ENCODE peak calls at places on chromosome 16, in five cellular contexts. G, Z, V, C and H are unnamed samples.

GRCh38 chr16:361872-362701 is 8.3 kb downstream of the MRPL28 start:
- DNase-seq in V (peak), Z (peak), C (peak), G (no peak), H (peak)

GRCh38 chr16:14198012-14198411 is 126.9 kb downstream of the MRTFB start:
- DNase-seq in C (no peak), Z (no peak), V (no peak), G (no peak), H (no peak)

GRCh38 chr16:65285128-65286120 is 163.6 kb upstream of the CDH11 start:
- DNase-seq in Z (peak), C (no peak), V (no peak), G (no peak), H (no peak)

GRCh38 chr16:12186774-12187335 is 210.3 kb downstream of the SNX29 start:
- DNase-seq in Z (peak), V (no peak), C (no peak), G (no peak), H (no peak)

GRCh38 chr16:25747160-25747758 is 55.5 kb downstream of the HS3ST4 start:
- DNase-seq in G (no peak), V (no peak), C (no peak), Z (no peak), H (peak)

GRCh38 chr16:55120408-55120807 is 189.7 kb downstream of the IRX5 start:
- DNase-seq in C (no peak), Z (peak), G (no peak), V (no peak), H (no peak)

GRCh38 chr16:8585942-8586341 is 4.4 kb downstream of the TMEM114 start:
- DNase-seq in G (no peak), C (no peak), V (no peak), Z (no peak), H (no peak)

GRCh38 chr16:75188832-75189477 is 18.0 kb downstream of the CTRB2 start:
- DNase-seq in Z (no peak), G (no peak), V (no peak), C (no peak), H (no peak)

GRCh38 chr16:56884026-56884582 is 19.1 kb downstream of the SLC12A3 start:
- DNase-seq in V (no peak), G (no peak), C (no peak), Z (no peak), H (no peak)

GRCh38 chr16:57818377-57819055 is 16.2 kb upstream of the KIFC3 start:
- DNase-seq in Z (no peak), C (peak), V (peak), G (no peak), H (no peak)

GRCh38 chr16:85284138-85284897 is 172.0 kb upstream of the CIBAR2 start:
- DNase-seq in V (no peak), Z (no peak), C (no peak), G (no peak), H (no peak)

GRCh38 chr16:19295393-19295792 is 9.9 kb downstream of the CLEC19A start:
- DNase-seq in Z (no peak), C (no peak), G (no peak), V (no peak), H (no peak)

GRCh38 chr16:85302018-85302847 is 190.0 kb upstream of the CIBAR2 start:
- DNase-seq in V (no peak), G (no peak), Z (no peak), C (peak), H (peak)

GRCh38 chr16:54080524-54081008 is 206.0 kb downstream of the IRX3 start:
- DNase-seq in G (no peak), C (no peak), Z (no peak), V (peak), H (no peak)

GRCh38 chr16:77450790-77451487 is 16.1 kb upstream of the ADAMTS18 start:
- DNase-seq in C (peak), G (no peak), Z (no peak), V (no peak), H (no peak)

GRCh38 chr16:79612207-79612606 is 11.7 kb upstream of the MAF start:
- DNase-seq in G (no peak), V (no peak), Z (no peak), C (no peak), H (no peak)

GRCh38 chr16:84356591-84357116 is 11.7 kb upstream of the ATP2C2 start:
- DNase-seq in V (peak), G (no peak), Z (no peak), C (no peak), H (no peak)

GRCh38 chr16:3998793-3999478 is 117.3 kb downstream of the ADCY9 start:
- DNase-seq in G (no peak), C (no peak), Z (peak), V (no peak), H (no peak)

GRCh38 chr16:50400967-50401348 is 32.2 kb upstream of the BRD7 start:
- DNase-seq in V (no peak), Z (no peak), G (no peak), C (no peak), H (no peak)

GRCh38 chr16:11431915-11432465 is 86.7 kb downstream of the RMI2 start:
- DNase-seq in Z (no peak), G (no peak), V (no peak), C (no peak), H (no peak)

GRCh38 chr16:12532871-12533610 is 270.6 kb downstream of the CPPED1 start:
- DNase-seq in G (no peak), V (no peak), Z (no peak), C (no peak), H (no peak)

GRCh38 chr16:525520-526180 is 1.9 kb upstream of the CAPN15 start:
- DNase-seq in G (no peak), V (no peak), C (peak), Z (no peak), H (peak)

GRCh38 chr16:11916524-11917285 is 949 bp upstream of the GSPT1 start:
- DNase-seq in Z (no peak), V (peak), C (peak), G (no peak), H (no peak)

GRCh38 chr16:87186440-87186839 is 130.8 kb downstream of the C16orf95 start:
- DNase-seq in Z (no peak), G (no peak), C (no peak), V (no peak), H (no peak)

GRCh38 chr16:22307838-22308237 is 10.6 kb downstream of the POLR3E start:
- DNase-seq in Z (no peak), G (no peak), V (no peak), C (no peak), H (no peak)

GRCh38 chr16:58488531-58488930 is 11.4 kb upstream of the NDRG4 start:
- DNase-seq in Z (peak), V (no peak), C (no peak), G (no peak), H (peak)

GRCh38 chr16:5442054-5442453 is 344.5 kb upstream of the EEF2KMT start:
- DNase-seq in C (no peak), V (no peak), G (no peak), Z (no peak), H (no peak)

GRCh38 chr16:70745536-70746025 is 55.4 kb downstream of the VAC14 start:
- DNase-seq in C (no peak), G (no peak), Z (no peak), V (no peak), H (no peak)

GRCh38 chr16:70746040-70746707 is 54.8 kb downstream of the VAC14 start:
- DNase-seq in C (peak), Z (peak), V (peak), G (no peak), H (peak)

GRCh38 chr16:70747703-70748631 is 53.0 kb downstream of the VAC14 start:
- DNase-seq in V (no peak), Z (no peak), C (no peak), G (no peak), H (peak)

GRCh38 chr16:70749006-70749678 is 51.8 kb downstream of the VAC14 start:
- DNase-seq in G (no peak), V (peak), Z (no peak), C (peak), H (no peak)

DNA sequence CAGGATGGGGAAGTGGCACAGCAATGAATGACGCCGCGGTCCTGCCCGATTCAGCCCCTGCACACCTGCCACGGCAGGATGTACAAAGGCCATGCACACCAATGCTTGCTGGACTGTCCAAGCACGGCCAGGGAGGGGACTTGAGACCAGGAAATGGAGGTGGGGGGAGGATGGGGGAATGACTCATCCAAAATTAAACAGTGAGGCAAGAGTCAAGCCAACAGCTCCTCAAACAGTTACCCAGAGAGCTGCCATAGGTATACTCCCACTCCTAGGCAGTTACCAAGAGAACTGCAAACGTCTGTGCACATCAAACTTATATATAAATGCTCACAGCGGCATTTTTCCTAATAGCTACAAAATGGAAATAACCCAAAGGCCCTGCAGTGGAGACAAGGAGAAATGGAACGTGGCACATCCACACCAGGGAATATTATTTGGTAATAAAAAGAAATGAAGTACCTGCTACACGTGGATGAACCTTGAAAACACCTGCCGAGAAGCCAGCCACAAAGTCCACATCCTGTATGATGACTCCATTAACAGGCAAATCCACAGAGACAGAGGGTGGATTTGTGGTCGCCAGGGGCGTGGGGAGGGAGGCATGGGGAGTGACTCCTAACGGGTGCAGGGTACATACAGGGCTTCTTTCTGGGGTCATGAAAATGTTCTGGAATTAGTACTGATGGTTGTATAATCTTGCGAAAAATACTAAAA is 54.1 kb downstream of the VAC14 start:
- DNase-seq in Z (peak), G (no peak), V (peak), C (peak), H (peak)
- TF ChIP-seq POLR2A in Z (no peak), G (no peak), V (no peak), C (no peak), H (no peak)

GRCh38 chr16:70378869-70379493 is 32.3 kb downstream of the DDX19A start:
- DNase-seq in V (no peak), Z (no peak), C (no peak), G (no peak), H (no peak)
- TF ChIP-seq POLR2A in V (no peak), Z (no peak), C (no peak), G (no peak), H (no peak)

GRCh38 chr16:2046125-2046888 is 1.3 kb downstream of the NTHL1 start:
- DNase-seq in Z (no peak), C (no peak), V (no peak), G (no peak), H (no peak)

GRCh38 chr16:2048116-2048543 is 345 bp downstream of the TSC2 start:
- DNase-seq in G (no peak), V (no peak), Z (no peak), C (no peak), H (peak)

GRCh38 chr16:2046889-2047329 is 725 bp downstream of the NTHL1 start:
- DNase-seq in C (no peak), G (no peak), V (no peak), Z (no peak), H (no peak)

GRCh38 chr16:2044541-2044940 is 3.1 kb downstream of the NTHL1 start:
- DNase-seq in G (no peak), C (no peak), V (no peak), Z (no peak), H (no peak)

DNA sequence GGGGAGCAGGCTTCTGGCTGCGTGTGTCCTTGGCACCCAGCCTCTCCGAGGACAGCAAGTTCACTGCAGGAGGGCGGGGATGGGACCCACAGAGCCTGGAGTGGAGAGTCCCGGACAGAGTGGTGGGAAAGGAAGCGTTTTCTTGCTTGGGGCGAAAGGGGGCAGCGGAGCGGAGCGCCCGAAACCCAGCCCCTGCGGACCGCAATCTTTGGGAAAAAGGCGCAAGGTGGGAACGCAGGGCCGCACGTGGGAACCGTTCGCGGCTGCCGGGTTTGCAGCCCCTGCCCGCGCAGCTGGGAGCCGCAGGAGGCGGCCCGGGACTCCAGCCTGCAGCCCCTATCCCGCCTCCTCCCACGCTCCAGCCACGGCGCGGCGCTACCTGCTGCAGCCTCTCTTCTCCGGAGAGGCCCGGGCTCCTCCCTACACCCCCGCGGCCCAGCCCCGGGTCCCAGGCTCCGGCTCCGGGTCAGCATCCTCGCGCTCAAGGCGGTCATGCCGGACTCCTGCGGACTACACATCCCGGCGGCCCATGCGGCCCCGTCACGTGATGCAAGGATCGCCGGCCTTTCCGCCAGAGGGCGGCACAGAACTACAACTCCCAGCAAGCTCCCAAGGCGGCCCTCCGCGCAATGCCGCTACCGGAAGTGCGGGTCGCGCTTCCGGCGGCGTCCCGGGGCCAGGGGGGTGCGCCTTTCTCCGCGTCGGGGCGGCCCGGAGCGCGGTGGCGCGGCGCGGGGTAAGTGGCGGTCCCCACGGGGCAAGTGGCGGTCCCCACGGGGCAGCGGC is at the start of the genes NTHL1 and TSC2:
- DNase-seq in Z (peak), C (peak), V (peak), G (no peak), H (peak)
- TF ChIP-seq POLR2A in Z (peak), C (peak), V (no peak), G (no peak), H (peak)

GRCh38 chr16:89324056-89325010 is 106.8 kb downstream of the ZNF778 start:
- DNase-seq in G (no peak), V (no peak), C (peak), Z (peak), H (no peak)

GRCh38 chr16:89323120-89323960 is 105.8 kb downstream of the ZNF778 start:
- DNase-seq in Z (peak), C (peak), V (no peak), G (no peak), H (no peak)

GRCh38 chr16:89322381-89323119 is 105.0 kb downstream of the ZNF778 start:
- DNase-seq in G (no peak), C (no peak), Z (peak), V (no peak), H (no peak)

GRCh38 chr16:89326721-89327120 is 109.2 kb downstream of the ZNF778 start:
- DNase-seq in V (no peak), Z (no peak), G (no peak), C (peak), H (no peak)

DNA sequence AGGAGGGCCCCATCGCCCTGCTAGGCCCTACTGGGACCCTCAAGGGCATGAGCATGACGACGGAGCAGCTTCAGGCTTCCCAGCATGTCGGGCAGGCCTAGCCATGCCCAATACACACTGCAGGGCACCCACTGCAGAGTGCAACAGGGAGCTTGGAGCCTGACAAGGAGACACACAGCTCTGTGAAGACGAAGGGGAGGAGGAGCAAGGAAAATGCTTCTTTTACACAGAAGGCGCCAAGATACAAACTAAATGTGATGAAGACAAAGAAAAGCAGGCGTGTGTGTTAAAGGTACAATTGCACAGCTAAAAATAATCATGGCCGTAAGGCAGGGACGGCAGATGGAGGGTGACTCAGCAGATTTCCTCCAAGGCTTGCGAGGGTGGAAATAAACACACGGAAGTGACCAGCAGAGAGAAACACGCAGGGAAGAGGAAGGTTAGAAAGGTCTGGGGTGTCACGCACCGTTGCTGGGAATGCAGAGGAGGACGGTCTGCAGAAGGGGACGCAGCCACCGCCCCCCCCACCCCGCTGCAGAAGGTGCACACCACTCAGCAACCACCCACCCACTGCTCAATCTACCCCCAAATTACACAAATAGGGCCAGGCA is 108.5 kb downstream of the ZNF778 start:
- DNase-seq in Z (no peak), G (no peak), V (peak), C (peak), H (peak)
- TF ChIP-seq POLR2A in Z (peak), G (no peak), V (no peak), C (peak), H (peak)

GRCh38 chr16:31105677-31106213 is 2.4 kb upstream of the BCKDK start:
- DNase-seq in C (peak), Z (peak), V (peak), G (no peak), H (peak)
- TF ChIP-seq POLR2A in C (peak), Z (no peak), V (no peak), G (no peak), H (no peak)

GRCh38 chr16:66899945-66900688 is 18.6 kb downstream of the CDH16 start:
- DNase-seq in C (peak), G (no peak), Z (peak), V (peak), H (peak)
- TF ChIP-seq POLR2A in C (peak), G (no peak), Z (no peak), V (no peak), H (peak)

GRCh38 chr16:49019826-49020401 is 261.7 kb downstream of the CBLN1 start:
- DNase-seq in V (no peak), C (peak), G (no peak), Z (no peak), H (no peak)
- TF ChIP-seq POLR2A in V (no peak), C (no peak), G (no peak), Z (no peak), H (no peak)

DNA sequence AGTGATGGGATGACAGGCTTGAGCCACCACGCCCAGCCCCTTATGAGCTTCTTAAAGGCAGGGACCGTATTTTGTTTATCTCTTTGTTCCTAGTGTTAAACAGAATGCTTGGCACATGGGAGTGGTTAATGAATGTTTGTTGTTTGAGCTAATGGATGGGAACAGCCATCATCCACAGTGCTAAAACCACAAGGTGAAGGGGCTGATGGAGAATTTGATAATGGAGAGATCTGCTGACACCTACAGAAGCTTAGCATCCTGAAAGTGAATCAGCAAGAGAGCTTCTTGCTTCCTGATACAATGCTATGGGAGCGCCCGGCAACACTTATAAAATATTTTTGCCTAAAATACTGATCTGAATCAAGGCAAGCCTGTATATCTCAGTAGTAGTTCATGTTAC is 8.5 kb upstream of the CDH1 start:
- DNase-seq in V (no peak), C (no peak), Z (no peak), G (no peak), H (peak)
- TF ChIP-seq POLR2A in V (no peak), C (no peak), Z (no peak), G (no peak), H (no peak)

GRCh38 chr16:1983544-1984346 is at the start of gene GFER:
- DNase-seq in C (peak), G (no peak), V (peak), Z (peak), H (peak)
- TF ChIP-seq POLR2A in C (peak), G (no peak), V (no peak), Z (peak), H (peak)